ENCODE peak calls at places on chromosomes 12 and 14, in seven cellular contexts. L, W, F, Q, G, K and A are unnamed samples.

GRCh38 chr12:111777345-111778045 is 10.8 kb downstream of the ALDH2 start:
- DNase-seq in L (no peak), W (no peak), F (no peak), Q (no peak), G (no peak), K (no peak), A (no peak)

GRCh38 chr12:130081420-130081819 is 80.8 kb upstream of the FZD10 start:
- DNase-seq in L (peak; percentile 24), W (no peak), F (no peak), Q (no peak), G (no peak), K (no peak), A (no peak)

GRCh38 chr14:77804592-77804991 is 4.7 kb downstream of the ADCK1 start:
- DNase-seq in L (no peak), W (no peak), F (no peak), Q (peak; percentile 63), G (peak; percentile 49), K (peak; percentile 84), A (no peak)

GRCh38 chr12:40224439-40225291 is at the start of gene LRRK2:
- DNase-seq in L (peak; percentile 33), W (peak; percentile 12), F (peak; percentile 28), Q (peak; percentile 62), G (peak; percentile 44), K (peak; percentile 63), A (peak; percentile 53)

GRCh38 chr14:56474419-56475022 is 105.1 kb upstream of the TMEM260 start:
- DNase-seq in L (peak; percentile 56), W (peak; percentile 10), F (peak; percentile 41), Q (no peak), G (peak; percentile 66), K (no peak), A (peak; percentile 57)

GRCh38 chr12:71721781-71722511 is 32.7 kb upstream of the RAB21 start:
- DNase-seq in L (no peak), W (no peak), F (no peak), Q (no peak), G (no peak), K (no peak), A (no peak)

GRCh38 chr12:63306476-63306875 is 155.5 kb upstream of the AVPR1A start:
- DNase-seq in L (no peak), W (no peak), F (no peak), Q (no peak), G (no peak), K (no peak), A (no peak)

GRCh38 chr14:32545109-32545857 is 216.2 kb downstream of the AKAP6 start:
- DNase-seq in L (no peak), W (no peak), F (no peak), Q (no peak), G (no peak), K (no peak), A (peak; percentile 36)

GRCh38 chr14:99716091-99716849 is 32.2 kb downstream of the CYP46A1 start:
- DNase-seq in L (no peak), W (no peak), F (no peak), Q (peak; percentile 15), G (no peak), K (no peak), A (no peak)

GRCh38 chr12:122078141-122079037 is at the start of gene MLXIP:
- DNase-seq in L (peak; percentile 84), W (peak; percentile 86), F (peak; percentile 89), Q (peak; percentile 93), G (peak; percentile 95), K (peak; percentile 95), A (peak; percentile 94)

GRCh38 chr12:94457331-94457730 is 2.3 kb downstream of the CEP83 start:
- DNase-seq in L (no peak), W (no peak), F (no peak), Q (no peak), G (no peak), K (no peak), A (no peak)

GRCh38 chr12:120540445-120540844 is 6.3 kb downstream of the RNF10 start:
- DNase-seq in L (no peak), W (no peak), F (peak; percentile 45), Q (no peak), G (no peak), K (no peak), A (peak; percentile 50)

GRCh38 chr12:132264086-132265010 is 65.0 kb downstream of the GALNT9 start:
- DNase-seq in L (no peak), W (no peak), F (no peak), Q (no peak), G (no peak), K (no peak), A (no peak)

GRCh38 chr12:82608706-82609105 is 78.0 kb upstream of the TMTC2 start:
- DNase-seq in L (no peak), W (no peak), F (peak; percentile 2), Q (no peak), G (peak; percentile 2), K (no peak), A (no peak)

GRCh38 chr14:68553326-68553725 is 239.5 kb downstream of the ZFP36L1 start:
- DNase-seq in L (no peak), W (no peak), F (no peak), Q (peak; percentile 14), G (no peak), K (peak; percentile 20), A (no peak)

GRCh38 chr14:72451081-72451972 is 442.6 kb downstream of the DPF3 start:
- DNase-seq in L (peak; percentile 12), W (no peak), F (no peak), Q (no peak), G (peak; percentile 34), K (no peak), A (peak; percentile 38)

GRCh38 chr12:45268672-45269406 is 52.9 kb downstream of the ANO6 start:
- DNase-seq in L (no peak), W (peak; percentile 25), F (peak; percentile 82), Q (no peak), G (peak; percentile 79), K (no peak), A (peak; percentile 89)

GRCh38 chr14:65849096-65849495 is 436.6 kb downstream of the FUT8 start:
- DNase-seq in L (no peak), W (no peak), F (no peak), Q (no peak), G (no peak), K (no peak), A (no peak)

GRCh38 chr12:28936221-28936620 is 212.9 kb upstream of the FAR2 start:
- DNase-seq in L (no peak), W (no peak), F (no peak), Q (no peak), G (no peak), K (no peak), A (no peak)

GRCh38 chr12:53231859-53232640 is at the start of gene RARG:
- DNase-seq in L (no peak), W (peak; percentile 49), F (no peak), Q (peak; percentile 79), G (peak; percentile 64), K (peak; percentile 83), A (peak; percentile 51)

GRCh38 chr14:79554816-79555215 is 656.5 kb downstream of the DIO2 start:
- DNase-seq in L (no peak), W (no peak), F (no peak), Q (no peak), G (no peak), K (no peak), A (no peak)

GRCh38 chr14:63388766-63389431 is 70.2 kb upstream of the GPHB5 start:
- DNase-seq in L (peak; percentile 23), W (peak; percentile 43), F (peak; percentile 58), Q (peak; percentile 63), G (peak; percentile 71), K (peak; percentile 79), A (peak; percentile 63)

GRCh38 chr14:73795466-73795865 is 56.2 kb upstream of the PTGR2 start:
- DNase-seq in L (no peak), W (no peak), F (no peak), Q (no peak), G (no peak), K (no peak), A (no peak)

GRCh38 chr12:24069532-24070395 is 120.3 kb upstream of the SOX5 start:
- DNase-seq in L (peak; percentile 30), W (no peak), F (peak; percentile 34), Q (peak; percentile 38), G (peak; percentile 43), K (no peak), A (no peak)

GRCh38 chr14:78885884-78886283 is 715.7 kb downstream of the NRXN3 start:
- DNase-seq in L (no peak), W (no peak), F (no peak), Q (no peak), G (no peak), K (no peak), A (no peak)

GRCh38 chr14:26694521-26694920 is 96.7 kb upstream of the NOVA1 start:
- DNase-seq in L (no peak), W (no peak), F (no peak), Q (no peak), G (no peak), K (no peak), A (no peak)

GRCh38 chr14:22841769-22842168 is 5.4 kb downstream of the MMP14 start:
- DNase-seq in L (no peak), W (no peak), F (no peak), Q (no peak), G (no peak), K (no peak), A (no peak)
- H3K4ac ChIP-seq in L (no peak overlapping the region), W (no peak overlapping the region), F (no peak overlapping the region), Q (no peak overlapping the region), G (no peak overlapping the region), K (no peak overlapping the region), A (no peak overlapping the region)

GRCh38 chr14:104422301-104423223 is 157.0 kb upstream of the C14orf180 start:
- DNase-seq in L (no peak), W (no peak), F (no peak), Q (no peak), G (no peak), K (no peak), A (no peak)
- H2AK5ac ChIP-seq in L (no peak overlapping the region), W (no peak overlapping the region), F (no peak overlapping the region), Q (no peak overlapping the region), G (no peak overlapping the region), K (no peak overlapping the region), A (no peak overlapping the region)

GRCh38 chr12:96495841-96496545 is 6.6 kb downstream of the CFAP54 start:
- DNase-seq in L (no peak), W (no peak), F (no peak), Q (no peak), G (no peak), K (no peak), A (no peak)

GRCh38 chr12:96495155-96495554 is 5.8 kb downstream of the CFAP54 start:
- DNase-seq in L (no peak), W (no peak), F (no peak), Q (no peak), G (no peak), K (no peak), A (no peak)

GRCh38 chr12:96497800-96498199 is 8.4 kb downstream of the CFAP54 start:
- DNase-seq in L (no peak), W (no peak), F (peak; percentile 31), Q (no peak), G (no peak), K (no peak), A (no peak)

GRCh38 chr12:96500686-96501085 is 11.3 kb downstream of the CFAP54 start:
- DNase-seq in L (no peak), W (no peak), F (peak; percentile 40), Q (no peak), G (no peak), K (no peak), A (no peak)

GRCh38 chr12:96496944-96497343 is 7.6 kb downstream of the CFAP54 start:
- DNase-seq in L (no peak), W (no peak), F (no peak), Q (no peak), G (no peak), K (no peak), A (no peak)
- H3K4ac ChIP-seq in L (no peak overlapping the region), W (no peak overlapping the region), F (no peak overlapping the region), Q (no peak overlapping the region), G (no peak overlapping the region), K (no peak overlapping the region), A (no peak overlapping the region)

GRCh38 chr12:57534991-57535543 is 11.9 kb downstream of the DCTN2 start:
- DNase-seq in L (no peak), W (no peak), F (no peak), Q (no peak), G (no peak), K (no peak), A (no peak)
- H2AK5ac ChIP-seq in L (no peak overlapping the region), W (no peak overlapping the region), F (no peak overlapping the region), Q (no peak overlapping the region), G (no peak overlapping the region), K (no peak overlapping the region), A (no peak overlapping the region)